ENCODE peak calls at places on chromosome 5, in seven cellular contexts. One of them, this sample, is unnamed.

GRCh38 chr5:54317511-54318260 is 7.3 kb upstream of the ARL15 start:
- DNase-seq in breast epithelium: no peak
- DNase-seq in stomach: no peak
- DNase-seq in endothelial cell of umbilical vein: no peak
- DNase-seq in upper lobe of left lung: no peak
- DNase-seq in GM12891: no peak
- DNase-seq in H1: no peak
- DNase-seq in this sample: no peak

GRCh38 chr5:129857124-129857523 is 47.1 kb upstream of the CHSY3 start:
- DNase-seq in GM12891: no peak
- DNase-seq in H1: no peak
- DNase-seq in breast epithelium: no peak
- DNase-seq in stomach: no peak
- DNase-seq in endothelial cell of umbilical vein: no peak
- DNase-seq in upper lobe of left lung: no peak
- DNase-seq in this sample: no peak

GRCh38 chr5:116361171-116361967 is 213.3 kb downstream of the SEMA6A start:
- DNase-seq in endothelial cell of umbilical vein: no peak
- DNase-seq in GM12891: no peak
- DNase-seq in stomach: peak
- DNase-seq in upper lobe of left lung: peak
- DNase-seq in H1: peak
- DNase-seq in breast epithelium: no peak
- DNase-seq in this sample: peak

GRCh38 chr5:150473673-150474358 is 24.3 kb upstream of the RPS14 start:
- DNase-seq in endothelial cell of umbilical vein: no peak
- DNase-seq in upper lobe of left lung: no peak
- DNase-seq in GM12891: no peak
- DNase-seq in stomach: no peak
- DNase-seq in H1: no peak
- DNase-seq in breast epithelium: peak
- DNase-seq in this sample: no peak

GRCh38 chr5:81238460-81238859 is 5.3 kb downstream of the CKMT2 start:
- DNase-seq in breast epithelium: no peak
- DNase-seq in endothelial cell of umbilical vein: no peak
- DNase-seq in GM12891: no peak
- DNase-seq in H1: no peak
- DNase-seq in upper lobe of left lung: no peak
- DNase-seq in stomach: no peak
- DNase-seq in this sample: no peak

GRCh38 chr5:135191084-135191826 is 157.2 kb upstream of the PITX1 start:
- DNase-seq in breast epithelium: peak
- DNase-seq in endothelial cell of umbilical vein: peak
- DNase-seq in GM12891: peak
- DNase-seq in upper lobe of left lung: peak
- DNase-seq in H1: peak
- DNase-seq in stomach: peak
- DNase-seq in this sample: peak

GRCh38 chr5:107376546-107377276 is 294.0 kb downstream of the EFNA5 start:
- DNase-seq in H1: no peak
- DNase-seq in endothelial cell of umbilical vein: no peak
- DNase-seq in GM12891: no peak
- DNase-seq in breast epithelium: no peak
- DNase-seq in upper lobe of left lung: no peak
- DNase-seq in stomach: no peak
- DNase-seq in this sample: no peak

GRCh38 chr5:63563008-63563917 is 399.0 kb downstream of the HTR1A start:
- DNase-seq in H1: no peak
- DNase-seq in breast epithelium: peak
- DNase-seq in stomach: no peak
- DNase-seq in endothelial cell of umbilical vein: no peak
- DNase-seq in GM12891: no peak
- DNase-seq in upper lobe of left lung: no peak
- DNase-seq in this sample: no peak

GRCh38 chr5:132876020-132876759 is 2.7 kb downstream of the LEAP2 start:
- DNase-seq in upper lobe of left lung: no peak
- DNase-seq in GM12891: no peak
- DNase-seq in breast epithelium: no peak
- DNase-seq in H1: no peak
- DNase-seq in stomach: no peak
- DNase-seq in endothelial cell of umbilical vein: no peak
- DNase-seq in this sample: no peak

GRCh38 chr5:180007582-180007981 is 64.0 kb downstream of the RNF130 start:
- DNase-seq in stomach: no peak
- DNase-seq in breast epithelium: no peak
- DNase-seq in GM12891: no peak
- DNase-seq in upper lobe of left lung: no peak
- DNase-seq in H1: no peak
- DNase-seq in endothelial cell of umbilical vein: no peak
- DNase-seq in this sample: no peak

GRCh38 chr5:111948517-111948916 is 191.5 kb upstream of the NREP start:
- DNase-seq in endothelial cell of umbilical vein: no peak
- DNase-seq in breast epithelium: no peak
- DNase-seq in stomach: no peak
- DNase-seq in upper lobe of left lung: no peak
- DNase-seq in GM12891: no peak
- DNase-seq in H1: no peak
- DNase-seq in this sample: no peak
- TF ChIP-seq POLR2AphosphoS5 in endothelial cell of umbilical vein: no peak
- TF ChIP-seq POLR2AphosphoS5 in breast epithelium: no peak
- TF ChIP-seq POLR2AphosphoS5 in stomach: no peak
- TF ChIP-seq POLR2AphosphoS5 in upper lobe of left lung: no peak
- TF ChIP-seq POLR2AphosphoS5 in GM12891: no peak
- TF ChIP-seq POLR2AphosphoS5 in H1: no peak
- TF ChIP-seq POLR2AphosphoS5 in this sample: no peak

DNA sequence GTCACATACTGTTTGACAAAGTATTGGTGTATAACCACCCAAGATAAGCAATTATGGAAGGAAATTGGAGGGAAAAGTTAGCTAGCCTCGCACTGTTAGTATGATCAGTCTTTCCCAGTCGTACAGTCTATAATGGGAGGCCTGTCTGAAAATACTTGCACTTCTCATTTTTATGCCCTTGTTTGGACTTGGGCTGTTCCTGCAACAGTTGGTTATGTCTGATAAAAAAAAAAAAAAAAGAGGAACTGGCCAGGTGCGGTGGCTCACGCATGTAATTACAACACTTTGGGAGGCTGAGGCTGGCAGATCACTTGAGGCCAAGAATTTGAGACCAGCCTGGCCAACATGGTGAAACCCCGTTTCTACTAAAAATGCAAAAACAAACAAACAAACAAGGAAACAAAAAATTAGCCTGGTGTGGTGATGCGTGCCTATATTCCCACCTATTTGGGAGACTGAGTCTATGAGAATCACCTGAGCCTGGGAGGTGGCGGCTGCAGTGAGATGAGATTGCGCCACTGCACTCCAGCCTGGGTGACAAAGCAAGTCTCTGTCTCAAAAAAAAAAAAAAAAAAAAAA is 58.3 kb upstream of the ANKRD33B start:
- DNase-seq in upper lobe of left lung: no peak
- DNase-seq in H1: no peak
- DNase-seq in endothelial cell of umbilical vein: no peak
- DNase-seq in GM12891: no peak
- DNase-seq in stomach: no peak
- DNase-seq in breast epithelium: no peak
- DNase-seq in this sample: no peak
- TF ChIP-seq POLR2AphosphoS5 in upper lobe of left lung: no peak
- TF ChIP-seq POLR2AphosphoS5 in H1: no peak
- TF ChIP-seq POLR2AphosphoS5 in endothelial cell of umbilical vein: no peak
- TF ChIP-seq POLR2AphosphoS5 in GM12891: no peak
- TF ChIP-seq POLR2AphosphoS5 in stomach: no peak
- TF ChIP-seq POLR2AphosphoS5 in breast epithelium: no peak
- TF ChIP-seq POLR2AphosphoS5 in this sample: no peak

GRCh38 chr5:120419110-120419509 is 45.0 kb upstream of the PRR16 start:
- DNase-seq in stomach: no peak
- DNase-seq in breast epithelium: no peak
- DNase-seq in endothelial cell of umbilical vein: no peak
- DNase-seq in upper lobe of left lung: no peak
- DNase-seq in GM12891: no peak
- DNase-seq in H1: no peak
- DNase-seq in this sample: no peak
- TF ChIP-seq POLR2AphosphoS5 in stomach: no peak
- TF ChIP-seq POLR2AphosphoS5 in breast epithelium: no peak
- TF ChIP-seq POLR2AphosphoS5 in endothelial cell of umbilical vein: no peak
- TF ChIP-seq POLR2AphosphoS5 in upper lobe of left lung: no peak
- TF ChIP-seq POLR2AphosphoS5 in GM12891: no peak
- TF ChIP-seq POLR2AphosphoS5 in H1: no peak
- TF ChIP-seq POLR2AphosphoS5 in this sample: no peak

GRCh38 chr5:34712565-34712964 is 56.4 kb downstream of the RAI14 start:
- DNase-seq in GM12891: no peak
- DNase-seq in stomach: no peak
- DNase-seq in breast epithelium: no peak
- DNase-seq in upper lobe of left lung: no peak
- DNase-seq in H1: no peak
- DNase-seq in endothelial cell of umbilical vein: no peak
- DNase-seq in this sample: no peak

GRCh38 chr5:34708777-34709176 is 52.6 kb downstream of the RAI14 start:
- DNase-seq in breast epithelium: no peak
- DNase-seq in stomach: no peak
- DNase-seq in endothelial cell of umbilical vein: no peak
- DNase-seq in upper lobe of left lung: no peak
- DNase-seq in H1: no peak
- DNase-seq in GM12891: no peak
- DNase-seq in this sample: no peak

GRCh38 chr5:34707451-34708107 is 51.5 kb downstream of the RAI14 start:
- DNase-seq in breast epithelium: no peak
- DNase-seq in upper lobe of left lung: no peak
- DNase-seq in endothelial cell of umbilical vein: peak
- DNase-seq in H1: no peak
- DNase-seq in GM12891: no peak
- DNase-seq in stomach: no peak
- DNase-seq in this sample: no peak

GRCh38 chr5:34706084-34706483 is 50.0 kb downstream of the RAI14 start:
- DNase-seq in H1: no peak
- DNase-seq in endothelial cell of umbilical vein: peak
- DNase-seq in GM12891: no peak
- DNase-seq in upper lobe of left lung: no peak
- DNase-seq in stomach: no peak
- DNase-seq in breast epithelium: no peak
- DNase-seq in this sample: no peak

GRCh38 chr5:34709861-34710673 is 53.9 kb downstream of the RAI14 start:
- DNase-seq in breast epithelium: no peak
- DNase-seq in stomach: no peak
- DNase-seq in GM12891: no peak
- DNase-seq in H1: no peak
- DNase-seq in upper lobe of left lung: no peak
- DNase-seq in endothelial cell of umbilical vein: peak
- DNase-seq in this sample: no peak
- TF ChIP-seq POLR2AphosphoS5 in breast epithelium: no peak
- TF ChIP-seq POLR2AphosphoS5 in stomach: peak
- TF ChIP-seq POLR2AphosphoS5 in GM12891: no peak
- TF ChIP-seq POLR2AphosphoS5 in H1: no peak
- TF ChIP-seq POLR2AphosphoS5 in upper lobe of left lung: no peak
- TF ChIP-seq POLR2AphosphoS5 in endothelial cell of umbilical vein: peak
- TF ChIP-seq POLR2AphosphoS5 in this sample: no peak

GRCh38 chr5:112247930-112248329 is 171.1 kb downstream of the EPB41L4A start:
- DNase-seq in upper lobe of left lung: no peak
- DNase-seq in stomach: no peak
- DNase-seq in GM12891: no peak
- DNase-seq in breast epithelium: no peak
- DNase-seq in endothelial cell of umbilical vein: no peak
- DNase-seq in H1: no peak
- DNase-seq in this sample: no peak
- TF ChIP-seq POLR2AphosphoS5 in upper lobe of left lung: no peak
- TF ChIP-seq POLR2AphosphoS5 in stomach: no peak
- TF ChIP-seq POLR2AphosphoS5 in GM12891: no peak
- TF ChIP-seq POLR2AphosphoS5 in breast epithelium: no peak
- TF ChIP-seq POLR2AphosphoS5 in endothelial cell of umbilical vein: no peak
- TF ChIP-seq POLR2AphosphoS5 in H1: no peak
- TF ChIP-seq POLR2AphosphoS5 in this sample: no peak

DNA sequence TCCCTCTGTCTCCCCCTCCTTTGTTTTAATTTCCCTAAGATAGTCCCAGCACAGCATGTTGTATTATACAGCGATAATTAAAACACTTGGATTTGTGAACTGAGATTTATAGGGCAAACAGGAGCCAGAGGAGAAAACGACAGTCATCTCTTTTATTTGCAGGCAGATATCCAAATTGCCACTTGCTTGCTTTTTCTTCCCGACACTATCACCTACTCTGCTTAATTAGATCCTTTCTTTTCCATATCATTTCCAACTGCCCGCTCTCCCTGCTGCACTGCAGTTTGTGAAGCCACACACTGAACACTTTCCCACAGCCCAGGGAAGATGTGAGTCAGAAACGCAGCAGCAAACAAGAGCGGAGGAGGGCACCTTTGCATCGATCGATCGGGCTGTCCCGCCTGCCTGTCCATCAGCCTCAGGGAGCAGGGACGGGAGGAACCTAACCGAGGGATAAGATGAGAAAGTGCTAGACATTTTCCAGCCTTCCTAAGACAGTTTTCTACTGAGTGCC is 35.8 kb upstream of the SPRY4 start:
- DNase-seq in stomach: peak
- DNase-seq in endothelial cell of umbilical vein: peak
- DNase-seq in GM12891: no peak
- DNase-seq in breast epithelium: no peak
- DNase-seq in upper lobe of left lung: no peak
- DNase-seq in H1: no peak
- DNase-seq in this sample: no peak
- TF ChIP-seq POLR2AphosphoS5 in stomach: no peak
- TF ChIP-seq POLR2AphosphoS5 in endothelial cell of umbilical vein: no peak
- TF ChIP-seq POLR2AphosphoS5 in GM12891: no peak
- TF ChIP-seq POLR2AphosphoS5 in breast epithelium: no peak
- TF ChIP-seq POLR2AphosphoS5 in upper lobe of left lung: no peak
- TF ChIP-seq POLR2AphosphoS5 in H1: no peak
- TF ChIP-seq POLR2AphosphoS5 in this sample: no peak

GRCh38 chr5:96788112-96788749 is 19.5 kb downstream of the ERAP1 start:
- DNase-seq in breast epithelium: no peak
- DNase-seq in upper lobe of left lung: no peak
- DNase-seq in stomach: no peak
- DNase-seq in H1: no peak
- DNase-seq in endothelial cell of umbilical vein: no peak
- DNase-seq in GM12891: no peak
- DNase-seq in this sample: no peak

GRCh38 chr5:96790851-96791513 is 16.8 kb downstream of the ERAP1 start:
- DNase-seq in breast epithelium: no peak
- DNase-seq in GM12891: no peak
- DNase-seq in upper lobe of left lung: no peak
- DNase-seq in stomach: no peak
- DNase-seq in endothelial cell of umbilical vein: peak
- DNase-seq in H1: no peak
- DNase-seq in this sample: no peak

GRCh38 chr5:96785719-96786118 is 22.0 kb downstream of the ERAP1 start:
- DNase-seq in H1: no peak
- DNase-seq in breast epithelium: no peak
- DNase-seq in upper lobe of left lung: no peak
- DNase-seq in endothelial cell of umbilical vein: no peak
- DNase-seq in stomach: no peak
- DNase-seq in GM12891: no peak
- DNase-seq in this sample: no peak

GRCh38 chr5:96785271-96785670 is 22.5 kb downstream of the ERAP1 start:
- DNase-seq in GM12891: no peak
- DNase-seq in endothelial cell of umbilical vein: no peak
- DNase-seq in stomach: no peak
- DNase-seq in H1: no peak
- DNase-seq in breast epithelium: no peak
- DNase-seq in upper lobe of left lung: no peak
- DNase-seq in this sample: no peak

DNA sequence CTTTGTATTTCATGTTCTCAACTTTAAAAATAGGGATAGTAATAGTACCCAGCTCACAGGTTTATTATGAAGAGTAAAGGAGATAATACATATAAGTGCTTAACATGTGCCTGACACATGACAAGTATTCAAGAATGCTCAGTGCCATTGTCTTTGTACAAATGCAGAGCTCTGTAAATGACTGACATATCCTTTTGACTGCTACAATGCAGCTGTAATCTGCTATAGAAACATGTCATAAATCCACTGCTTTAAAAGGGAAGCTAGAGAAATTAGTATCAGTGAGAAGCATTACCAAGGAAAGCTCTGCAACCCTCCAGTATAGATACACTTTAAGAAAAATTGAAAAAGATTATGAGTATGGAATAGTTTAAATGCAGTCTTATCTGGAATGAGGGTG is 18.0 kb downstream of the ERAP1 start:
- DNase-seq in GM12891: no peak
- DNase-seq in endothelial cell of umbilical vein: no peak
- DNase-seq in H1: no peak
- DNase-seq in stomach: no peak
- DNase-seq in breast epithelium: no peak
- DNase-seq in upper lobe of left lung: no peak
- DNase-seq in this sample: no peak
- TF ChIP-seq POLR2AphosphoS5 in GM12891: no peak
- TF ChIP-seq POLR2AphosphoS5 in endothelial cell of umbilical vein: no peak
- TF ChIP-seq POLR2AphosphoS5 in H1: no peak
- TF ChIP-seq POLR2AphosphoS5 in stomach: no peak
- TF ChIP-seq POLR2AphosphoS5 in breast epithelium: no peak
- TF ChIP-seq POLR2AphosphoS5 in upper lobe of left lung: no peak
- TF ChIP-seq POLR2AphosphoS5 in this sample: no peak

This sample was measured in transverse colon.